ENCODE peak calls at places on chromosomes 1 and 21, in six cellular contexts. L is upper lobe of right lung; A is BE2C; N is CD8-positive, alpha-beta T cell; V is A549; P is neural progenitor cell. T is an unnamed sample.

GRCh38 chr1:55353709-55354620 is 138.8 kb upstream of the USP24 start:
- DNase-seq in A (no peak), L (no peak), V (no peak), N (no peak), P (no peak), T (no peak)

GRCh38 chr1:236753554-236753953 is 41.5 kb upstream of the MTR start:
- DNase-seq in V (peak; percentile 73), L (no peak), N (no peak), P (peak; percentile 49), A (peak; percentile 45), T (no peak)

GRCh38 chr1:170445096-170445495 is 86.9 kb upstream of the GORAB start:
- DNase-seq in L (no peak), V (no peak), P (no peak), N (no peak), A (no peak), T (no peak)

GRCh38 chr1:228362141-228362883 is 44.3 kb downstream of the TRIM11 start:
- DNase-seq in P (no peak), V (no peak), N (no peak), A (peak; percentile 3), L (peak; percentile 51), T (no peak)

GRCh38 chr1:204170494-204171155 is 4.5 kb upstream of the REN start:
- DNase-seq in P (no peak), V (no peak), A (no peak), N (no peak), L (no peak), T (no peak)

GRCh38 chr1:78884685-78885452 is 121.7 kb downstream of the ADGRL4 start:
- DNase-seq in A (no peak), N (no peak), V (no peak), L (no peak), P (peak; percentile 18), T (no peak)

GRCh38 chr1:231951399-231951798 is 324.8 kb downstream of the DISC1 start:
- DNase-seq in L (no peak), V (no peak), N (no peak), A (no peak), P (no peak), T (peak; percentile 19)

GRCh38 chr1:179821524-179821923 is 56.1 kb downstream of the TOR1AIP2 start:
- DNase-seq in V (no peak), A (no peak), P (no peak), L (no peak), N (no peak), T (no peak)

GRCh38 chr1:151990856-151991198 is 2.8 kb downstream of the S100A10 start:
- DNase-seq in V (peak; percentile 70), P (no peak), N (no peak), A (peak; percentile 34), L (no peak), T (peak; percentile 83)

GRCh38 chr1:2198571-2198970 is 4.0 kb upstream of the FAAP20 start:
- DNase-seq in N (no peak), V (no peak), L (no peak), A (peak; percentile 8), P (no peak), T (no peak)

GRCh38 chr1:68013351-68013750 is 37.1 kb downstream of the DIRAS3 start:
- DNase-seq in N (no peak), L (no peak), A (no peak), P (no peak), V (no peak), T (no peak)

GRCh38 chr1:25120286-25120685 is 112.0 kb downstream of the SYF2 start:
- DNase-seq in L (no peak), A (no peak), N (no peak), P (no peak), V (no peak), T (no peak)

GRCh38 chr1:31959521-31959920 is 21.4 kb upstream of the PTP4A2 start:
- DNase-seq in P (no peak), V (no peak), A (no peak), L (no peak), N (no peak), T (no peak)

GRCh38 chr1:180912801-180913616 is at the start of gene KIAA1614:
- DNase-seq in N (no peak), L (peak; percentile 73), A (no peak), P (peak; percentile 68), V (no peak), T (no peak)

GRCh38 chr1:109959974-109960744 is 24.4 kb upstream of the AHCYL1 start:
- DNase-seq in N (no peak), A (no peak), V (peak; percentile 96), P (peak; percentile 86), L (no peak), T (peak; percentile 91)

GRCh38 chr1:206737729-206738222 is 32.8 kb upstream of the IL19 start:
- DNase-seq in A (no peak), L (no peak), V (no peak), P (no peak), N (no peak), T (no peak)

GRCh38 chr1:46345281-46345680 is 4.7 kb downstream of the NSUN4 start:
- DNase-seq in L (no peak), A (no peak), V (no peak), N (no peak), P (no peak), T (no peak)

GRCh38 chr21:44024895-44025353 is 12.8 kb downstream of the TRAPPC10 start:
- DNase-seq in N (no peak), L (no peak), A (no peak), P (peak; percentile 31), V (no peak), T (no peak)

GRCh38 chr1:42822833-42823392 is 5.7 kb upstream of the SVBP start:
- DNase-seq in L (no peak), P (no peak), A (no peak), N (no peak), V (peak; percentile 25), T (no peak)

GRCh38 chr1:21909787-21910503 is 27.2 kb downstream of the HSPG2 start:
- DNase-seq in P (peak; percentile 81), N (no peak), A (no peak), L (peak; percentile 65), V (no peak), T (peak; percentile 80)

GRCh38 chr1:48294656-48295055 is 72.1 kb downstream of the SLC5A9 start:
- DNase-seq in A (no peak), V (no peak), P (no peak), N (no peak), L (no peak), T (no peak)

GRCh38 chr1:20291621-20292020 is 946 bp downstream of the VWA5B1 start:
- DNase-seq in A (no peak), P (peak; percentile 44), N (no peak), L (no peak), V (no peak), T (no peak)

GRCh38 chr1:229111703-229112319 is 159.1 kb upstream of the RAB4A start:
- DNase-seq in P (no peak), N (no peak), L (no peak), V (no peak), A (no peak), T (no peak)

GRCh38 chr1:77582905-77583304 is 99.6 kb downstream of the ZZZ3 start:
- DNase-seq in V (no peak), A (no peak), L (no peak), N (no peak), P (no peak), T (no peak)

GRCh38 chr21:44628707-44629391 is 2.0 kb downstream of the KRTAP10-9 start:
- DNase-seq in V (no peak), A (no peak), N (peak; percentile 48), L (no peak), P (no peak), T (no peak)

GRCh38 chr1:84758968-84759491 is 68.8 kb upstream of the SSX2IP start:
- DNase-seq in N (no peak), L (peak; percentile 70), P (no peak), A (no peak), V (no peak), T (no peak)

GRCh38 chr21:33229776-33230517 is at the start of gene IFNAR2:
- DNase-seq in P (peak; percentile 91), L (peak; percentile 90), N (peak; percentile 85), A (peak; percentile 81), V (peak; percentile 47), T (peak; percentile 70)

GRCh38 chr1:162703708-162704107 is 71.4 kb downstream of the DDR2 start:
- DNase-seq in A (no peak), P (no peak), L (no peak), V (no peak), N (no peak), T (no peak)

GRCh38 chr21:33892853-33893252 is 22.8 kb downstream of the ATP5PO start:
- DNase-seq in V (peak; percentile 16), A (no peak), P (peak; percentile 65), L (no peak), N (no peak), T (no peak)

GRCh38 chr1:247857069-247857985 is at the start of gene TRIM58:
- DNase-seq in P (no peak), N (no peak), V (no peak), A (peak; percentile 61), L (peak; percentile 66), T (no peak)

GRCh38 chr1:33532936-33533335 is 60.5 kb downstream of the ZSCAN20 start:
- DNase-seq in V (no peak), A (no peak), N (no peak), L (no peak), P (no peak), T (no peak)
- H3K4me3 ChIP-seq in V (no peak overlapping the region), A (no peak overlapping the region), N (no peak overlapping the region), L (no peak overlapping the region), P (no peak overlapping the region), T (no peak overlapping the region)

GRCh38 chr1:150972417-150972940 is 2.2 kb downstream of the CERS2 start:
- DNase-seq in V (no peak), L (no peak), A (no peak), P (no peak), N (no peak), T (no peak)
- H3K4me3 ChIP-seq in V (peak overlapping the region; percentile 90), L (peak overlapping the region; percentile 68), A (peak overlapping the region; percentile 78), P (peak overlapping the region; percentile 95), N (no peak overlapping the region), T (no peak overlapping the region)

GRCh38 chr1:39110882-39111281 is 84.7 kb downstream of the NDUFS5 start:
- DNase-seq in P (no peak), A (no peak), N (no peak), V (no peak), L (no peak), T (no peak)
- H3K4me3 ChIP-seq in P (no peak overlapping the region), A (no peak overlapping the region), N (no peak overlapping the region), V (no peak overlapping the region), L (no peak overlapping the region), T (no peak overlapping the region)

GRCh38 chr1:205285391-205286101 is 36.0 kb downstream of the NUAK2 start:
- DNase-seq in P (no peak), V (no peak), N (peak; percentile 80), L (no peak), A (no peak), T (peak; percentile 53)
- H3K4me3 ChIP-seq in P (no peak overlapping the region), V (no peak overlapping the region), N (peak overlapping the region; percentile 55), L (no peak overlapping the region), A (no peak overlapping the region), T (no peak overlapping the region)

GRCh38 chr1:156624814-156625435 is 5.7 kb downstream of the HAPLN2 start:
- DNase-seq in V (no peak), L (peak; percentile 58), N (no peak), A (no peak), P (peak; percentile 34), T (no peak)
- H3K4me3 ChIP-seq in V (peak overlapping the region; percentile 49), L (peak overlapping the region; percentile 39), N (peak overlapping the region; percentile 46), A (peak overlapping the region; percentile 44), P (peak overlapping the region; percentile 43), T (no peak overlapping the region)